ENCODE peak calls at places on chromosomes 12 and 14, in four cellular contexts. D is A549; A is stimulated activated effector memory CD8-positive, alpha-beta T cell treated with anti-CD3 and anti-CD28 coated beads, Interleukin-12 subunit alpha, Interleukin-12 subunit beta, amount 100 ng/mL, for 72 hours; J is stimulated activated CD4-positive, alpha-beta T cell treated with anti-CD3 and anti-CD28 coated beads, Interleukin-4, amount 100 ng/mL, for 24 hours. Y is an unnamed sample.

GRCh38 chr14:101547107-101547738 is 14.1 kb upstream of the DIO3 start:
- DNase-seq in A (no peak), D (no peak), J (no peak), Y (no peak)

GRCh38 chr12:22481557-22482104 is 62.7 kb downstream of the C2CD5 start:
- DNase-seq in J (no peak), A (no peak), D (no peak), Y (no peak)

GRCh38 chr12:66087365-66087943 is 43.1 kb downstream of the LLPH start:
- DNase-seq in A (no peak), J (peak), D (peak), Y (peak)

GRCh38 chr12:12764824-12765223 is 20.6 kb upstream of the APOLD1 start:
- DNase-seq in J (no peak), A (no peak), D (no peak), Y (no peak)

GRCh38 chr14:70245026-70245425 is 56.3 kb upstream of the SLC8A3 start:
- DNase-seq in A (no peak), D (no peak), J (no peak), Y (no peak)

GRCh38 chr14:45198551-45198950 is 54.5 kb downstream of the MIS18BP1 start:
- DNase-seq in J (no peak), D (no peak), A (no peak), Y (no peak)

GRCh38 chr12:111406474-111407370 is 999 bp downstream of the SH2B3 start:
- DNase-seq in A (no peak), J (peak), D (no peak), Y (no peak)

GRCh38 chr12:10293570-10294227 is 14.0 kb upstream of the KLRD1 start:
- DNase-seq in J (no peak), D (no peak), A (no peak), Y (no peak)

GRCh38 chr12:1929241-1929984 is 11.0 kb upstream of the CACNA2D4 start:
- DNase-seq in D (no peak), J (no peak), A (no peak), Y (no peak)

GRCh38 chr12:114064497-114064896 is 98.4 kb upstream of the RBM19 start:
- DNase-seq in D (no peak), A (no peak), J (no peak), Y (no peak)

GRCh38 chr14:92959761-92960680 is 37.1 kb downstream of the CHGA start:
- DNase-seq in D (no peak), J (no peak), A (no peak), Y (no peak)

GRCh38 chr12:55743131-55743921 is 404 bp downstream of the GDF11 start:
- DNase-seq in J (peak), A (no peak), D (peak), Y (peak)

GRCh38 chr12:109488051-109488665 is 10.7 kb downstream of the UBE3B start:
- DNase-seq in D (no peak), A (no peak), J (no peak), Y (no peak)

GRCh38 chr12:64665506-64665905 is 55.2 kb downstream of the RASSF3 start:
- DNase-seq in A (no peak), D (no peak), J (peak), Y (no peak)

GRCh38 chr14:77979171-77979570 is 179.3 kb downstream of the ADCK1 start:
- DNase-seq in J (no peak), D (no peak), A (no peak), Y (no peak)

GRCh38 chr12:48201091-48201490 is 2.0 kb downstream of the OR10AD1 start:
- DNase-seq in J (no peak), D (no peak), A (no peak), Y (no peak)

GRCh38 chr14:80426686-80427085 is 215.4 kb upstream of the DIO2 start:
- DNase-seq in A (no peak), J (no peak), D (no peak), Y (no peak)

GRCh38 chr12:131189781-131190180 is 236.1 kb downstream of the ADGRD1 start:
- DNase-seq in A (no peak), D (no peak), J (no peak), Y (no peak)

GRCh38 chr14:91270619-91271018 is 26.1 kb upstream of the GPR68 start:
- DNase-seq in A (no peak), J (no peak), D (no peak), Y (no peak)

GRCh38 chr14:79091381-79091963 is 921.3 kb downstream of the NRXN3 start:
- DNase-seq in A (no peak), J (no peak), D (no peak), Y (no peak)

GRCh38 chr12:4015225-4016076 is 142.3 kb upstream of the PARP11 start:
- DNase-seq in J (no peak), A (no peak), D (no peak), Y (no peak)